ENCODE peak calls at places on chromosomes 6 and 20, in eight cellular contexts. E, S, Y, D, W, A, N and J are unnamed samples.
A peak's percentile ranks its signal among the peaks of the same experiment; 100 is the strongest.

GRCh38 chr6:7615611-7616383 is 25.8 kb downstream of the SNRNP48 start:
- DNase-seq in D (peak; percentile 16), A (peak; percentile 40), N (no peak), W (peak; percentile 50), S (peak; percentile 52), Y (no peak), E (peak; percentile 57), J (no peak)

GRCh38 chr6:85594197-85594930 is 706 bp upstream of the SNX14 start:
- DNase-seq in S (no peak), D (no peak), N (no peak), Y (peak; percentile 2), E (no peak), W (peak; percentile 18), A (no peak), J (peak; percentile 1)

GRCh38 chr6:134185277-134185676 is 132.6 kb downstream of the SGK1 start:
- DNase-seq in E (no peak), Y (no peak), W (no peak), N (no peak), A (no peak), S (no peak), D (no peak), J (no peak)

GRCh38 chr6:147390909-147391536 is 117.5 kb upstream of the SAMD5 start:
- DNase-seq in S (peak; percentile 27), Y (no peak), W (peak; percentile 13), D (no peak), N (no peak), A (peak; percentile 15), E (peak; percentile 29), J (no peak)

GRCh38 chr6:11263185-11263817 is 30.8 kb upstream of the NEDD9 start:
- DNase-seq in A (peak; percentile 85), E (peak; percentile 72), S (peak; percentile 85), W (peak; percentile 46), Y (no peak), D (no peak), N (peak; percentile 78), J (peak; percentile 52)

GRCh38 chr6:56245903-56246351 is 1.5 kb downstream of the COL21A1 start:
- DNase-seq in E (no peak), Y (no peak), W (no peak), A (no peak), D (no peak), S (no peak), N (no peak), J (no peak)

GRCh38 chr20:56730003-56730402 is 100.9 kb downstream of the TFAP2C start:
- DNase-seq in Y (no peak), S (no peak), N (no peak), W (no peak), D (no peak), E (no peak), A (no peak), J (no peak)

GRCh38 chr6:4786936-4787504 is 10.8 kb downstream of the CDYL start:
- DNase-seq in E (no peak), W (no peak), Y (no peak), N (no peak), D (no peak), S (no peak), A (no peak), J (no peak)

GRCh38 chr6:145842693-145843546 is 28.3 kb upstream of the FBXO30 start:
- DNase-seq in A (no peak), E (no peak), Y (no peak), W (no peak), D (no peak), N (no peak), S (no peak), J (no peak)

GRCh38 chr6:2900221-2900807 is 2.8 kb downstream of the SERPINB9 start:
- DNase-seq in D (no peak), E (no peak), A (no peak), N (no peak), W (no peak), Y (no peak), S (no peak), J (no peak)

GRCh38 chr20:910840-911770 is 5.0 kb downstream of the ANGPT4 start:
- DNase-seq in W (peak; percentile 33), E (no peak), S (peak; percentile 64), N (peak; percentile 46), Y (no peak), D (no peak), A (peak; percentile 19), J (no peak)

GRCh38 chr20:21719592-21720214 is 14.2 kb downstream of the PAX1 start:
- DNase-seq in Y (peak; percentile 7), E (peak; percentile 78), A (peak; percentile 33), W (peak; percentile 50), S (peak; percentile 74), D (no peak), N (no peak), J (peak; percentile 9)

GRCh38 chr6:26044140-26045045 is 42.8 kb upstream of the HFE start:
- DNase-seq in D (peak; percentile 55), Y (no peak), W (peak; percentile 11), N (peak; percentile 61), E (peak; percentile 57), S (peak; percentile 33), A (peak; percentile 35), J (no peak)

GRCh38 chr20:31608256-31608980 is 3.3 kb downstream of the ID1 start:
- DNase-seq in W (peak; percentile 45), A (peak; percentile 80), Y (no peak), S (no peak), E (peak; percentile 98), N (peak; percentile 88), D (no peak), J (no peak)

GRCh38 chr6:123062645-123063044 is 66.6 kb downstream of the CLVS2 start:
- DNase-seq in S (no peak), A (no peak), N (no peak), E (no peak), W (no peak), Y (no peak), D (no peak), J (no peak)

GRCh38 chr6:108896111-108896661 is 48.0 kb downstream of the ARMC2 start:
- DNase-seq in N (no peak), S (peak; percentile 82), A (peak; percentile 94), D (no peak), W (peak; percentile 85), Y (no peak), E (no peak), J (peak; percentile 77)

GRCh38 chr6:26115226-26115625 is 28.0 kb downstream of the HFE start:
- DNase-seq in E (no peak), Y (no peak), N (no peak), S (no peak), A (no peak), W (no peak), D (no peak), J (no peak)

GRCh38 chr20:2946988-2947961 is 74.0 kb downstream of the PTPRA start:
- DNase-seq in D (no peak), S (peak; percentile 76), Y (no peak), W (no peak), A (peak; percentile 71), E (peak; percentile 16), N (no peak), J (no peak)

GRCh38 chr6:35893246-35893645 is 27.7 kb downstream of the SRPK1 start:
- DNase-seq in S (peak; percentile 18), A (peak; percentile 65), E (no peak), N (no peak), Y (no peak), W (no peak), D (no peak), J (no peak)

GRCh38 chr6:163405412-163406309 is 8.9 kb upstream of the QKI start:
- DNase-seq in Y (no peak), W (no peak), N (peak; percentile 68), S (no peak), A (peak; percentile 30), E (no peak), D (no peak), J (no peak)

GRCh38 chr20:2814587-2815051 is at the start of gene C20orf141:
- DNase-seq in E (peak; percentile 82), D (no peak), S (peak; percentile 97), Y (no peak), W (peak; percentile 98), N (no peak), A (peak; percentile 96), J (peak; percentile 99)

GRCh38 chr6:151958332-151958731 is 150.8 kb downstream of the ESR1 start:
- DNase-seq in D (no peak), A (peak; percentile 59), S (peak; percentile 81), Y (no peak), W (peak; percentile 63), E (no peak), N (no peak), J (peak; percentile 18)